ENCODE peak calls at places on chromosomes 4 and X, in ten cellular contexts. K, O, D, T, I, E, Z, S, L and F are unnamed samples.

GRCh38 chrX:8960809-8961413 is 73.0 kb downstream of the FAM9B start:
- DNase-seq in S (no peak), K (no peak), Z (no peak), E (peak), T (no peak), D (no peak), I (no peak), L (no peak), O (no peak), F (peak)

GRCh38 chr4:29553842-29554241 is 1166.3 kb upstream of the PCDH7 start:
- DNase-seq in E (no peak), K (no peak), L (peak), I (no peak), T (no peak), O (peak), Z (no peak), S (no peak), D (no peak), F (no peak)

GRCh38 chrX:6363193-6363592 is 134.5 kb upstream of the NLGN4X start:
- DNase-seq in K (no peak), L (peak), E (no peak), S (no peak), D (no peak), Z (no peak), I (no peak), O (peak), T (no peak), F (no peak)

GRCh38 chrX:119004920-119005524 is 30.6 kb downstream of the LONRF3 start:
- DNase-seq in L (peak), D (peak), T (no peak), Z (peak), E (peak), S (peak), K (peak), O (peak), I (peak), F (peak)

GRCh38 chrX:155115174-155115830 is 44.0 kb downstream of the BRCC3 start:
- DNase-seq in L (no peak), T (no peak), K (no peak), O (no peak), E (no peak), S (no peak), I (no peak), Z (no peak), D (no peak), F (no peak)

GRCh38 chr4:54657556-54658313 is at the start of gene KIT:
- DNase-seq in T (no peak), K (peak), S (no peak), D (no peak), Z (no peak), O (no peak), E (peak), L (peak), I (peak), F (peak)

GRCh38 chr4:2248044-2248780 is 6.3 kb upstream of the HAUS3 start:
- DNase-seq in K (no peak), S (no peak), E (no peak), D (no peak), T (no peak), I (peak), Z (no peak), O (no peak), L (peak), F (no peak)

GRCh38 chrX:152632445-152633097 is 5.1 kb upstream of the GABRQ start:
- DNase-seq in D (peak), L (peak), S (peak), O (peak), K (peak), Z (no peak), T (no peak), E (peak), I (peak), F (peak)

GRCh38 chr4:66032571-66032970 is 362.3 kb upstream of the EPHA5 start:
- DNase-seq in L (no peak), S (no peak), D (no peak), E (no peak), K (no peak), I (no peak), T (no peak), O (no peak), Z (no peak), F (no peak)

GRCh38 chrX:110836982-110837381 is 41.4 kb upstream of the CHRDL1 start:
- DNase-seq in O (no peak), D (no peak), E (no peak), L (peak), I (no peak), K (no peak), S (no peak), T (no peak), Z (no peak), F (no peak)

GRCh38 chrX:152897216-152898144 is at the start of gene ZNF185:
- DNase-seq in E (peak), I (no peak), O (no peak), D (no peak), K (no peak), Z (no peak), S (no peak), L (peak), T (no peak), F (no peak)

GRCh38 chr4:144710526-144710912 is 64.6 kb downstream of the HHIP start:
- DNase-seq in E (peak), Z (no peak), S (no peak), T (no peak), I (no peak), K (no peak), L (no peak), O (no peak), D (no peak), F (no peak)

GRCh38 chrX:38277802-38278201 is 49.5 kb downstream of the RPGR start:
- DNase-seq in S (no peak), O (no peak), I (no peak), Z (no peak), L (no peak), T (no peak), E (no peak), K (peak), D (no peak), F (no peak)

GRCh38 chr4:152972821-152973613 is 36.9 kb downstream of the FHDC1 start:
- DNase-seq in L (no peak), D (no peak), S (no peak), Z (no peak), I (peak), O (peak), E (peak), T (peak), K (peak), F (no peak)

GRCh38 chr4:22237846-22238513 is 277.9 kb downstream of the ADGRA3 start:
- DNase-seq in K (no peak), E (no peak), S (no peak), L (peak), T (no peak), I (no peak), Z (no peak), O (no peak), D (no peak), F (no peak)

GRCh38 chr4:140691369-140691768 is 64.8 kb downstream of the TBC1D9 start:
- DNase-seq in D (no peak), K (peak), I (no peak), E (peak), O (no peak), L (peak), Z (no peak), T (no peak), S (no peak), F (no peak)

GRCh38 chr4:22071749-22072148 is 123.2 kb upstream of the KCNIP4 start:
- DNase-seq in D (no peak), S (no peak), T (peak), L (no peak), K (no peak), O (no peak), I (no peak), E (peak), Z (no peak), F (no peak)

GRCh38 chr4:2791518-2792395 is 1.1 kb upstream of the SH3BP2 start:
- DNase-seq in D (no peak), Z (no peak), S (no peak), K (no peak), T (no peak), L (no peak), O (no peak), E (no peak), I (peak), F (no peak)

GRCh38 chr4:94458682-94459081 is 6.9 kb downstream of the PDLIM5 start:
- DNase-seq in I (no peak), T (no peak), E (peak), K (no peak), O (no peak), D (no peak), S (no peak), Z (no peak), L (no peak), F (no peak)

GRCh38 chr4:100519205-100519604 is 1.4 kb upstream of the EMCN start:
- DNase-seq in K (no peak), E (no peak), Z (no peak), S (no peak), T (no peak), L (no peak), D (no peak), I (no peak), O (no peak), F (no peak)

GRCh38 chrX:46653482-46653881 is 79.9 kb downstream of the CHST7 start:
- DNase-seq in Z (no peak), T (no peak), I (no peak), L (no peak), S (no peak), K (no peak), D (no peak), E (no peak), O (no peak), F (no peak)

GRCh38 chr4:182224192-182224850 is 18.9 kb upstream of the TENM3 start:
- DNase-seq in O (no peak), T (no peak), K (no peak), L (no peak), D (no peak), E (no peak), S (no peak), I (no peak), Z (no peak), F (no peak)

GRCh38 chr4:183337349-183337748 is 15.1 kb upstream of the CLDN24 start:
- DNase-seq in D (no peak), L (no peak), T (no peak), K (no peak), I (no peak), E (no peak), S (no peak), Z (no peak), O (no peak), F (no peak)

GRCh38 chr4:152929888-152930287 is 6.2 kb upstream of the FHDC1 start:
- DNase-seq in L (peak), E (no peak), T (no peak), O (no peak), Z (no peak), S (no peak), I (no peak), K (no peak), D (no peak), F (no peak)

GRCh38 chr4:48380583-48381167 is 39.3 kb downstream of the SLAIN2 start:
- DNase-seq in D (no peak), T (no peak), Z (no peak), L (no peak), O (no peak), K (no peak), S (no peak), I (no peak), E (no peak), F (no peak)